ENCODE peak calls at places on chromosomes 16 and 17, in eight cellular contexts. R is cardiac muscle cell, C is psoas muscle, K is foreskin keratinocyte, Y is body of pancreas, E is esophagus muscularis mucosa, D is colonic mucosa, L is right cardiac atrium. I is an unnamed sample. For H3K4me1, the result is how much of the 10 kb centered on the place peaks cover.

GRCh38 chr17:1713878-1714487 is 3.8 kb upstream of the TLCD2 start:
- DNase-seq in R (peak), C (no peak), K (no peak), Y (peak), E (no peak), D (peak), L (no peak), I (no peak)

GRCh38 chr16:82011199-82011641 is at the start of gene SDR42E1:
- DNase-seq in R (no peak), C (no peak), K (peak), Y (peak), E (no peak), D (peak), L (peak), I (no peak)

GRCh38 chr16:77117687-77118086 is 73.3 kb upstream of the MON1B start:
- DNase-seq in R (peak), C (no peak), K (no peak), Y (no peak), E (no peak), D (no peak), L (no peak), I (no peak)

GRCh38 chr16:27829975-27830374 is 233.5 kb downstream of the GSG1L start:
- DNase-seq in R (no peak), C (no peak), K (no peak), Y (no peak), E (no peak), D (no peak), L (no peak), I (no peak)

GRCh38 chr17:1573932-1574696 is 11.5 kb upstream of the PITPNA start:
- DNase-seq in R (peak), C (peak), K (peak), Y (peak), E (peak), D (peak), L (peak), I (no peak)

GRCh38 chr16:50826797-50827316 is 85.0 kb downstream of the CYLD start:
- DNase-seq in R (no peak), C (no peak), K (no peak), Y (no peak), E (no peak), D (no peak), L (no peak), I (no peak)

GRCh38 chr16:20611350-20611902 is 35.3 kb upstream of the ACSM2B start:
- DNase-seq in R (no peak), C (peak), K (no peak), Y (peak), E (no peak), D (no peak), L (peak), I (no peak)

GRCh38 chr16:3902731-3903130 is 22.2 kb upstream of the CREBBP start:
- DNase-seq in R (no peak), C (no peak), K (no peak), Y (no peak), E (no peak), D (no peak), L (no peak), I (no peak)

GRCh38 chr17:55674107-55674506 is 48.6 kb downstream of the TMEM100 start:
- DNase-seq in R (no peak), C (no peak), K (peak), Y (no peak), E (no peak), D (no peak), L (no peak), I (no peak)

GRCh38 chr17:48728232-48729231 is at the start of gene HOXB13:
- DNase-seq in R (peak), C (no peak), K (no peak), Y (no peak), E (no peak), D (peak), L (peak), I (no peak)

GRCh38 chr17:63431939-63432804 is 13.9 kb downstream of the CYB561 start:
- DNase-seq in R (peak), C (no peak), K (no peak), Y (no peak), E (no peak), D (peak), L (no peak), I (no peak)

GRCh38 chr16:68470461-68471150 is 22.3 kb upstream of the SMPD3 start:
- DNase-seq in R (no peak), C (peak), K (no peak), Y (no peak), E (no peak), D (peak), L (no peak), I (no peak)

GRCh38 chr17:57853695-57854094 is 3.9 kb upstream of the MRPS23 start:
- DNase-seq in R (no peak), C (peak), K (no peak), Y (peak), E (no peak), D (no peak), L (peak), I (no peak)

GRCh38 chr17:65627892-65628622 is 66.6 kb upstream of the AXIN2 start:
- DNase-seq in R (no peak), C (peak), K (peak), Y (peak), E (no peak), D (peak), L (no peak), I (no peak)

GRCh38 chr16:60717808-60718207 is 1318.4 kb downstream of the CDH8 start:
- DNase-seq in R (no peak), C (no peak), K (no peak), Y (no peak), E (no peak), D (no peak), L (no peak), I (no peak)

GRCh38 chr16:19137201-19137601 is 23.4 kb downstream of the ITPRIPL2 start:
- DNase-seq in R (no peak), C (no peak), K (no peak), Y (no peak), E (no peak), D (no peak), L (no peak), I (no peak)

GRCh38 chr16:85898521-85899442 is at the start of gene IRF8:
- DNase-seq in R (peak), C (peak), K (no peak), Y (peak), E (peak), D (peak), L (peak), I (no peak)

GRCh38 chr17:48825446-48826381 is 5.1 kb upstream of the CALCOCO2 start:
- DNase-seq in R (no peak), C (no peak), K (no peak), Y (no peak), E (no peak), D (no peak), L (no peak), I (no peak)

GRCh38 chr16:19746561-19746960 is 28.5 kb downstream of the IQCK start:
- DNase-seq in R (peak), C (no peak), K (no peak), Y (no peak), E (no peak), D (no peak), L (no peak), I (no peak)

GRCh38 chr17:81182596-81182995 is 16.6 kb upstream of the AATK start:
- DNase-seq in R (no peak), C (no peak), K (no peak), Y (no peak), E (no peak), D (no peak), L (no peak), I (no peak)
- H3K4me1 ChIP-seq in R (under half), C (under half), K (under half), Y (under half), E (under half), D (under half), L (under half), I (under half)

GRCh38 chr17:29007456-29008455 is 1.9 kb upstream of the SEZ6 start:
- DNase-seq in R (no peak), C (no peak), K (peak), Y (no peak), E (no peak), D (no peak), L (no peak), I (no peak)
- H3K27ac ChIP-seq in R (no peak), C (no peak), K (no peak), Y (no peak), E (no peak), D (no peak), L (no peak), I (no peak)

DNA sequence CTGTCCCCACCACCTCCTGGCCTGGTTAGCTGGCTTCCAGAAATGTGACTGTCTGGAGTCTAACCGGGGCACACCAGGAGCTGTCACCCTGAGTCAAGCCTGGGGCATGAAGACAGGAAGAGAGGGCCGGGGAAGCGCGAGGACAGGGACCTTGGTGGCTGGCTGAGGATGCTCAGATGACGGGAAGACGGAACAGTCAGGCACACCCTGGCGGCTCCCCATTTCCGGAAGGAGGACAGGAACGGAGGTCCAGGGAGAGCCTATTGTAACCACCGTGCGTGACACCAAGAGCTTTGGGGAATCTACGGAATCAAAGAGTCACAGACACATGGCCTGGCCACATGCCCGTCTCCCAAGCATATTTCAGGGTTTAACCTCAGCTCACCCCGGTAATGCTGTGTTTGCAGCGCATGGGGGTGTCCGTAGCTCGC is 51.7 kb downstream of the SDK2 start:
- DNase-seq in R (no peak), C (no peak), K (no peak), Y (no peak), E (no peak), D (no peak), L (no peak), I (no peak)
- H3K4me1 ChIP-seq in R (under half), C (under half), K (under half), Y (under half), E (under half), D (under half), L (under half), I (under half)

DNA sequence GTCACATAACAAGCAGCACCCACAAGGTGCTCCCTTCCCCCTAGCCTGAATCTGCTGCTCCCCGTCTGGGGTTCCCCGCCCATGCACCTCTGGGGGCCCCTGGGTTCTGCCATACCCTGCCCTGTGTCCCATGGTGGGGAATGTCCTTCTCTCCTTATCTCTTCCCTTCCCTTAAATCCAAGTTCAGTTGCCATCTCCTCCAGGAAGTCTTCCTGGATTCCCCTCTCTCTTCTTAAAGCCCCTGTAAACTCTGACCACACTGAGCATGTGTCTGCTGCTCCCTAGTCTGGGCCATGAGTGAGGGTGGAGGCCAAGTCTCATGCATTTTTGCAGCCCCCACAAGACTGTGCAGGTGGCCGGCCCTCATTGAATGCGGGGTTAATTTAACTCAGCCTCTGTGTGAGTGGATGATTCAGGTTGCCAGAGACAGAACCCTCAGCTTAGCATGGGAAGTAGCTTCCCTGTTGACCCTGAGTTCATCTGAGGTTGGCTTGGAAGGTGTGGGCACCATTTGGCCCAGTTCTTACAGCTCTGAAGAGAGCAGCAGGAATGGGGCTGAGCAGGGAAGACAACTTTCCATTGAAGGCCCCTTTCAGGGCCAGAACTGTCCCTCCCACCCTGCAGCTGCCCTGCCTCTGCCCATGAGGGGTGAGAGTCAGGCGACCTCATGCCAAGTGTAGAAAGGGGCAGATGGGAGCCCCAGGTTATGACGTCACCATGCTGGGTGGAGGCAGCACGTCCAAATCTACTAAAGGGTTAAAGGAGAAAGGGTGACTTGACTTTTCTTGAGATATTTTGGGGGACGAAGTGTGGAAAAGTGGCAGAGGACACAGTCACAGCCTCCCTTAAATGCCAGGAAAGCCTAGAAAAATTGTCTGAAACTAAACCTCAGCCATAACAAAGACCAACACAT is at the start of gene STH:
- DNase-seq in R (no peak), C (no peak), K (no peak), Y (no peak), E (no peak), D (no peak), L (no peak), I (no peak)
- H3K27ac ChIP-seq in R (no peak), C (no peak), K (no peak), Y (no peak), E (no peak), D (no peak), L (no peak), I (no peak)

DNA sequence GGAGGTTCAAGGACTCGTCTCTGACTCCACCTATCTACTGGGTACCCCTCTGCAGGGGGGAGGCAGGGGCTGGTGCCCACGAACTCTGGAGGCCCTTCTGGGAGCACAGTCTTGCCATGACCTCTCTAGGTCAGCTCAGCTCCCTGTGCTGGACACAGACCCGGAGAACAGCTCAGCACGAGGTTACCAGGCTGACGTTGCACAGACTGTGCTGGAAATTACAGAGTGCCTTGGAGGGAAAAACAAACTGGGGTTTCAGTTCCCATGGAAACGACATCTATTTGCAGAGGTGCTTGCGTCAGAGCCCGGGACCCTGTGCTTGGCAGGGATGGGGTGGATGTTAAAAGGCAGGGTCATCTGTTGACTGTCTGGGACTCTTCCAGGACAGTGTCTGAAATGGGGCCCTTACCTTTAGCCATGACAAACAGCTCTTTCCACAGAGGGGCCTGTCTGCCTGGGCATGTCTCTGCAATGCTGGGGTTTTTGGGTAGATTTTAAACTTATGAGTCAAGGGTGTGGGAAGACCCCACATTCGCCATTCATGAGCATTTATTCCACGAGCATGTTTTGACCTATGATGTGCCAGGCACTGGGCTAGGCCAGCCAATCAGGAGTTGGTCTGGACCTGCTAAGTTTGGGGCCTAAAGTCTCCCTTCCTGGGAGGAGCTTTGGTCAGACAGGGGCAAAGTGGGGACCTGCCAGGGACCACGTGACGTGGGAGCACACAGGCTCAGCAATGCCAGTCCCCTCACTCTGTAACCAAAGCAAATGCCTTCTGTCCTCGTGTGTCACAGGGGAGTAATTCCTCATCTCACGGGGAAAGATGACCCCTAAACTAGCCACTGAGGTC is 22.5 kb downstream of the CCR7 start:
- DNase-seq in R (no peak), C (peak), K (peak), Y (peak), E (peak), D (peak), L (peak), I (no peak)
- H3K4me1 ChIP-seq in R (under half), C (under half), K (under half), Y (under half), E (half or more), D (under half), L (under half), I (under half)

GRCh38 chr17:42797067-42798007 is 1.2 kb downstream of the COA3 start:
- DNase-seq in R (no peak), C (no peak), K (no peak), Y (peak), E (no peak), D (peak), L (no peak), I (no peak)
- H3K27ac ChIP-seq in R (no peak), C (no peak), K (no peak), Y (peak), E (peak), D (peak), L (no peak), I (no peak)

DNA sequence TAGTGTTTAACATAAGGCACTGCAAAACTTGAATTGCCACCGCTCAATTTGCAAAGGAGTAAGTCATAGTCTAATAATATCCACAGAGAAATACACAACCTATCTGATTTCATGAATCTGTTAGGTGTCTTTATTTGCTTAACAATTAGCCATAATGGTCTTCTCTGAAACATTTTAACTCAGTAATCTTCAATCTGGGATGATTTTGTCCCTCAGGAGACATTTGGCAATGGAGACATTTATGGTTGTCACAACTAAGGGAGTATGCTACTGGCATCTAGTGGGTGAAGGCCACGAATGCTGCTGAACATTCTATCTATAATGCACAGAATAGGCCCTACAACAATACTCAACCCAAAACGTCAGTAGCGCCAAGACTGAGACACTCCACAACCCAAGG is 4.3 kb downstream of the UBE2G1 start:
- DNase-seq in R (no peak), C (no peak), K (no peak), Y (no peak), E (no peak), D (no peak), L (no peak), I (no peak)
- H3K4me1 ChIP-seq in R (under half), C (under half), K (under half), Y (under half), E (half or more), D (under half), L (under half), I (under half)

GRCh38 chr17:46875849-46876352 is 24.5 kb downstream of the WNT9B start:
- DNase-seq in R (no peak), C (no peak), K (no peak), Y (no peak), E (no peak), D (no peak), L (no peak), I (no peak)
- H3K27ac ChIP-seq in R (no peak), C (no peak), K (no peak), Y (peak), E (no peak), D (no peak), L (no peak), I (no peak)

I was measured in iPS DF 6.9.